ENCODE peak calls at places on chromosomes 6 and 20, in six cellular contexts. N is effector CD4-positive, alpha-beta T cell; L is astrocyte of the spinal cord; Y is choroid plexus epithelial cell; I is GM12865; A is cardiac fibroblast. Q is an unnamed sample.

GRCh38 chr20:59024111-59024530 is 4.9 kb downstream of the TUBB1 start:
- DNase-seq in Y (no peak), N (no peak), I (no peak), L (no peak), A (no peak), Q (no peak)

GRCh38 chr6:33593414-33593727 is 13.3 kb upstream of the BAK1 start:
- DNase-seq in L (no peak), A (no peak), Y (no peak), I (no peak), N (no peak), Q (no peak)

GRCh38 chr6:156175971-156176421 is 601.2 kb upstream of the ARID1B start:
- DNase-seq in A (no peak), N (no peak), L (no peak), I (no peak), Y (peak), Q (peak)

GRCh38 chr6:91276315-91276714 is 689.4 kb upstream of the MAP3K7 start:
- DNase-seq in A (no peak), I (no peak), Y (peak), N (no peak), L (peak), Q (peak)

GRCh38 chr6:133101790-133102189 is 139.4 kb upstream of the EYA4 start:
- DNase-seq in Y (peak), I (no peak), N (no peak), L (peak), A (no peak), Q (no peak)

GRCh38 chr20:8518878-8519277 is 386.8 kb downstream of the PLCB1 start:
- DNase-seq in L (no peak), Y (no peak), N (no peak), A (no peak), I (no peak), Q (no peak)

GRCh38 chr6:17103715-17104114 is 1.9 kb downstream of the STMND1 start:
- DNase-seq in Y (peak), L (no peak), N (no peak), I (no peak), A (no peak), Q (no peak)

GRCh38 chr6:94548211-94548610 is 1029.1 kb upstream of the MANEA start:
- DNase-seq in A (no peak), N (no peak), I (no peak), Y (no peak), L (no peak), Q (no peak)

GRCh38 chr6:4253604-4254211 is 118.3 kb upstream of the ECI2 start:
- DNase-seq in L (peak), N (no peak), A (peak), I (no peak), Y (peak), Q (peak)

GRCh38 chr6:44733146-44733545 is 345.6 kb downstream of the CDC5L start:
- DNase-seq in Y (no peak), A (no peak), I (no peak), N (no peak), L (no peak), Q (no peak)

GRCh38 chr6:84123186-84123585 is 89.6 kb downstream of the MRAP2 start:
- DNase-seq in Y (no peak), N (no peak), A (no peak), L (no peak), I (no peak), Q (no peak)

GRCh38 chr6:72675396-72675795 is 53.5 kb downstream of the KCNQ5 start:
- DNase-seq in I (no peak), N (no peak), A (no peak), Y (no peak), L (no peak), Q (no peak)

GRCh38 chr6:20700375-20700774 is 166.1 kb downstream of the CDKAL1 start:
- DNase-seq in Y (no peak), A (no peak), N (no peak), I (no peak), L (no peak), Q (no peak)

GRCh38 chr6:111727798-111728197 is 122.1 kb upstream of the TRAF3IP2 start:
- DNase-seq in N (no peak), Y (peak), L (peak), I (no peak), A (peak), Q (no peak)

GRCh38 chr20:43762911-43763310 is 36.1 kb upstream of the GTSF1L start:
- DNase-seq in I (no peak), N (no peak), L (no peak), A (no peak), Y (no peak), Q (no peak)

GRCh38 chr6:154878866-154879491 is 116.1 kb upstream of the TIAM2 start:
- DNase-seq in I (no peak), A (peak), L (peak), N (no peak), Y (no peak), Q (no peak)

GRCh38 chr20:8414611-8415274 is 282.7 kb downstream of the PLCB1 start:
- DNase-seq in N (no peak), Y (peak), L (peak), I (no peak), A (peak), Q (peak)

GRCh38 chr6:126939784-126940183 is 178.7 kb upstream of the RSPO3 start:
- DNase-seq in A (no peak), Y (no peak), I (no peak), N (no peak), L (no peak), Q (no peak)